ENCODE peak calls at places on chromosomes 11 and 22, in ten cellular contexts. Q is thoracic aorta, R is cerebellar cortex, O is KBM-7, A is NCI-H510A, U is WTC11, S is T-cell, I is A549, M is MG63, P is neural crest cell. Y is an unnamed sample.

GRCh38 chr11:44979536-44980399 is 29.1 kb upstream of the TP53I11 start:
- DNase-seq in S (no peak), I (peak), R (peak), P (no peak), U (no peak), O (no peak), A (no peak), M (no peak), Q (no peak), Y (no peak)

GRCh38 chr11:6817668-6818067 is 18.2 kb upstream of the OR6A2 start:
- DNase-seq in A (no peak), I (no peak), S (no peak), R (peak), U (peak), O (no peak), P (no peak), M (peak), Q (no peak), Y (no peak)

GRCh38 chr11:112345166-112345565 is 84.5 kb upstream of the PLET1 start:
- DNase-seq in I (no peak), U (no peak), O (no peak), R (no peak), Q (no peak), M (no peak), P (no peak), S (no peak), A (no peak), Y (no peak)

GRCh38 chr11:45021001-45021400 is 70.3 kb upstream of the TP53I11 start:
- DNase-seq in U (no peak), R (no peak), M (no peak), I (no peak), S (no peak), O (peak), Q (no peak), A (no peak), P (no peak), Y (peak)

GRCh38 chr11:16813141-16813540 is 74.7 kb downstream of the C11orf58 start:
- DNase-seq in O (no peak), R (no peak), P (no peak), Q (no peak), M (no peak), U (no peak), S (no peak), I (no peak), A (no peak), Y (no peak)

GRCh38 chr11:45176996-45177395 is 30.6 kb downstream of the PRDM11 start:
- DNase-seq in M (no peak), U (no peak), A (no peak), I (no peak), Q (no peak), O (no peak), R (no peak), P (no peak), S (no peak), Y (no peak)

GRCh38 chr22:22932512-22932941 is 44.9 kb downstream of the IGLL5 start:
- DNase-seq in R (no peak), O (no peak), S (no peak), I (no peak), A (no peak), M (no peak), U (no peak), P (no peak), Q (no peak), Y (no peak)

GRCh38 chr11:80855975-80856524 is 1415.2 kb upstream of the TENM4 start:
- DNase-seq in P (no peak), U (no peak), M (no peak), A (no peak), I (no peak), O (no peak), S (no peak), Q (no peak), R (no peak), Y (no peak)

GRCh38 chr22:50303848-50304527 is 3.5 kb downstream of the PLXNB2 start:
- DNase-seq in S (peak), Q (no peak), U (peak), P (no peak), O (peak), I (peak), A (no peak), R (peak), M (peak), Y (no peak)

GRCh38 chr22:20015971-20016733 is 471 bp downstream of the ARVCF start:
- DNase-seq in Q (no peak), P (peak), M (peak), R (no peak), U (peak), I (peak), A (no peak), S (peak), O (peak), Y (no peak)

GRCh38 chr11:130516175-130516867 is 67.9 kb downstream of the ADAMTS15 start:
- DNase-seq in A (no peak), M (no peak), S (no peak), Q (no peak), O (no peak), I (no peak), U (no peak), P (no peak), R (no peak), Y (no peak)

GRCh38 chr22:27063381-27063780 is 406.0 kb downstream of the MIAT start:
- DNase-seq in Q (no peak), P (peak), I (no peak), R (no peak), S (no peak), A (no peak), M (no peak), O (no peak), U (no peak), Y (no peak)

GRCh38 chr11:80937831-80938230 is 1497.0 kb upstream of the TENM4 start:
- DNase-seq in U (no peak), P (no peak), R (no peak), I (no peak), S (no peak), A (no peak), O (no peak), M (no peak), Q (no peak), Y (no peak)

GRCh38 chr11:35159111-35159510 is 20.1 kb downstream of the CD44 start:
- DNase-seq in R (no peak), U (no peak), M (no peak), I (no peak), S (no peak), A (no peak), Q (no peak), P (no peak), O (no peak), Y (no peak)

GRCh38 chr22:19713650-19714319 is 518 bp upstream of the SEPTIN5 start:
- DNase-seq in M (peak), I (no peak), U (peak), R (peak), S (no peak), O (no peak), Q (no peak), A (no peak), P (peak), Y (no peak)

GRCh38 chr11:28773606-28774005 is 665.4 kb downstream of the METTL15 start:
- DNase-seq in R (no peak), U (peak), P (no peak), S (no peak), I (no peak), Q (no peak), O (no peak), M (no peak), A (no peak), Y (no peak)

GRCh38 chr11:23310276-23310675 is 450.0 kb upstream of the CCDC179 start:
- DNase-seq in U (no peak), M (no peak), O (no peak), S (no peak), P (no peak), R (no peak), I (no peak), A (no peak), Q (no peak), Y (no peak)

GRCh38 chr22:19718255-19719054 is 4.2 kb downstream of the SEPTIN5 start:
- DNase-seq in U (no peak), Q (no peak), A (no peak), I (no peak), O (no peak), S (no peak), P (no peak), R (no peak), M (no peak), Y (no peak)

GRCh38 chr11:70501026-70501901 is 102.9 kb downstream of the CTTN start:
- DNase-seq in P (no peak), S (no peak), A (peak), M (peak), R (peak), U (no peak), I (no peak), Q (no peak), O (no peak), Y (no peak)

GRCh38 chr11:112525270-112525669 is 264.6 kb upstream of the PLET1 start:
- DNase-seq in M (peak), I (no peak), A (no peak), R (no peak), P (no peak), O (no peak), Q (no peak), U (no peak), S (no peak), Y (peak)

GRCh38 chr11:34056672-34057071 is 5.1 kb downstream of the CAPRIN1 start:
- DNase-seq in A (no peak), Q (no peak), O (no peak), P (no peak), M (no peak), S (no peak), U (no peak), I (no peak), R (no peak), Y (no peak)

GRCh38 chr11:80758787-80759186 is 1318.0 kb upstream of the TENM4 start:
- DNase-seq in O (no peak), R (no peak), U (no peak), Q (no peak), I (no peak), A (no peak), M (no peak), S (no peak), P (no peak), Y (no peak)

GRCh38 chr11:12242071-12242672 is 131.8 kb downstream of the MICAL2 start:
- DNase-seq in P (no peak), A (no peak), O (peak), R (no peak), U (no peak), I (no peak), M (no peak), Q (no peak), S (peak), Y (no peak)

GRCh38 chr11:10628506-10629236 is 60.2 kb upstream of the LYVE1 start:
- DNase-seq in S (peak), Q (no peak), U (no peak), I (no peak), O (no peak), R (no peak), P (no peak), M (no peak), A (peak), Y (no peak)

Y was measured in AML-193.